ENCODE peak calls at places on chromosomes 4 and X, in four cellular contexts. A is mesendoderm, W is pancreas, U is lung. M is an unnamed sample.

GRCh38 chrX:51922561-51922960 is 29.1 kb downstream of the MAGED1 start:
- DNase-seq in U (no peak), W (no peak), A (peak; percentile 86), M (no peak)

GRCh38 chrX:72255445-72255844 is 16.6 kb upstream of the ERCC6L start:
- DNase-seq in U (peak; percentile 41), A (no peak), W (peak; percentile 80), M (no peak)

GRCh38 chr4:140071043-140071442 is 82.9 kb downstream of the MAML3 start:
- DNase-seq in W (no peak), A (no peak), U (no peak), M (no peak)

GRCh38 chrX:118181030-118181429 is 64.4 kb upstream of the KLHL13 start:
- DNase-seq in W (no peak), U (no peak), A (no peak), M (no peak)

GRCh38 chrX:150731795-150732194 is 38.6 kb downstream of the MTMR1 start:
- DNase-seq in U (no peak), W (no peak), A (no peak), M (no peak)

GRCh38 chrX:30589146-30589888 is 11.8 kb upstream of the TASL start:
- DNase-seq in A (no peak), U (no peak), W (no peak), M (no peak)

GRCh38 chr4:138175337-138175794 is 66.8 kb downstream of the SLC7A11 start:
- DNase-seq in A (no peak), U (no peak), W (peak; percentile 27), M (no peak)

GRCh38 chrX:150219374-150220185 is 143.5 kb upstream of the MAMLD1 start:
- DNase-seq in A (peak; percentile 11), W (no peak), U (no peak), M (no peak)

GRCh38 chr4:150261571-150261970 is 183.3 kb downstream of the DCLK2 start:
- DNase-seq in W (no peak), A (no peak), U (no peak), M (no peak)

GRCh38 chr4:61468091-61468720 is 268.1 kb downstream of the ADGRL3 start:
- DNase-seq in W (no peak), U (no peak), A (no peak), M (no peak)

GRCh38 chr4:6201580-6202091 is 1.3 kb upstream of the JAKMIP1 start:
- DNase-seq in A (peak; percentile 78), W (no peak), U (no peak), M (peak; percentile 31)

GRCh38 chr4:157994863-157995262 is 178.0 kb downstream of the GASK1B start:
- DNase-seq in U (no peak), W (no peak), A (peak; percentile 12), M (no peak)

GRCh38 chrX:21374994-21375794 is 976 bp downstream of the CNKSR2 start:
- DNase-seq in U (no peak), W (peak; percentile 74), A (peak; percentile 1), M (no peak)

GRCh38 chr4:134028411-134028810 is 173.2 kb downstream of the PABPC4L start:
- DNase-seq in W (no peak), A (no peak), U (no peak), M (no peak)

GRCh38 chrX:117376460-117376859 is 740.1 kb downstream of the KLHL13 start:
- DNase-seq in A (no peak), W (no peak), U (no peak), M (no peak)

GRCh38 chr4:25881187-25881586 is 18.4 kb upstream of the SEL1L3 start:
- DNase-seq in U (no peak), W (no peak), A (no peak), M (no peak)

GRCh38 chr4:122823476-122823875 is 3.2 kb upstream of the FGF2 start:
- DNase-seq in W (no peak), U (no peak), A (no peak), M (no peak)

GRCh38 chr4:2259036-2259540 is 2.8 kb downstream of the MXD4 start:
- DNase-seq in W (peak; percentile 72), A (no peak), U (no peak), M (no peak)

GRCh38 chr4:163395055-163395454 is 51.4 kb downstream of the NPY5R start:
- DNase-seq in U (no peak), W (no peak), A (no peak), M (no peak)

GRCh38 chrX:17923546-17923945 is 62.4 kb upstream of the RAI2 start:
- DNase-seq in U (no peak), W (no peak), A (no peak), M (no peak)

GRCh38 chr4:60744767-60745166 is 455.4 kb upstream of the ADGRL3 start:
- DNase-seq in W (no peak), U (no peak), A (peak; percentile 48), M (no peak)

GRCh38 chr4:150387983-150388382 is 194.0 kb upstream of the MAB21L2 start:
- DNase-seq in W (no peak), A (no peak), U (no peak), M (no peak)

GRCh38 chrX:15926622-15927021 is 72.0 kb upstream of the AP1S2 start:
- DNase-seq in U (no peak), W (no peak), A (no peak), M (no peak)

GRCh38 chr4:85747871-85748491 is 273.0 kb downstream of the ARHGAP24 start:
- DNase-seq in W (no peak), A (peak; percentile 87), U (peak; percentile 36), M (no peak)

DNA sequence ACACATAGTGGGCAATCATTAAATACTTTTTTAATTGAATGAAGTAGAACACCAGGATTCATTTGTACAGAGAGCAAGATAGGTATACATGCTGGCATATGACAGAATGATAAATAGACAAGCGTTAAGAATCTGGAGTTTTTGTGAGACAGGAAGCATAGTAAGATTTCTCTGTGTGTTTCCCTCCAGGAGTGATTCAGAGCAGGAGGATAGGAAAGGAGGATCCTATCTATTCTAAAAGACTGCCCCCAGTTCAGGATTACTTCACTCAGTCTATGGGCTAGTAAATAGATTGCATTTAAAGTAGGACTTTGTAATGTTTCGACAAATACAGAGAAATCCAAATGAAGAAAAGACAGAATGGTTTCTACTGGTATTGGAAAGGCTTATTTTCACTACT is 423.7 kb downstream of the PDGFC start:
- DNase-seq in A (no peak), U (no peak), W (no peak), M (no peak)
- H3K27ac ChIP-seq in A (no peak overlapping the region), U (no peak overlapping the region), W (no peak overlapping the region), M (no peak overlapping the region)

GRCh38 chr4:37815591-37815990 is 10.9 kb upstream of the PGM2 start:
- DNase-seq in W (no peak), A (no peak), U (no peak), M (no peak)
- H3K27ac ChIP-seq in W (no peak overlapping the region), A (no peak overlapping the region), U (no peak overlapping the region), M (no peak overlapping the region)

DNA sequence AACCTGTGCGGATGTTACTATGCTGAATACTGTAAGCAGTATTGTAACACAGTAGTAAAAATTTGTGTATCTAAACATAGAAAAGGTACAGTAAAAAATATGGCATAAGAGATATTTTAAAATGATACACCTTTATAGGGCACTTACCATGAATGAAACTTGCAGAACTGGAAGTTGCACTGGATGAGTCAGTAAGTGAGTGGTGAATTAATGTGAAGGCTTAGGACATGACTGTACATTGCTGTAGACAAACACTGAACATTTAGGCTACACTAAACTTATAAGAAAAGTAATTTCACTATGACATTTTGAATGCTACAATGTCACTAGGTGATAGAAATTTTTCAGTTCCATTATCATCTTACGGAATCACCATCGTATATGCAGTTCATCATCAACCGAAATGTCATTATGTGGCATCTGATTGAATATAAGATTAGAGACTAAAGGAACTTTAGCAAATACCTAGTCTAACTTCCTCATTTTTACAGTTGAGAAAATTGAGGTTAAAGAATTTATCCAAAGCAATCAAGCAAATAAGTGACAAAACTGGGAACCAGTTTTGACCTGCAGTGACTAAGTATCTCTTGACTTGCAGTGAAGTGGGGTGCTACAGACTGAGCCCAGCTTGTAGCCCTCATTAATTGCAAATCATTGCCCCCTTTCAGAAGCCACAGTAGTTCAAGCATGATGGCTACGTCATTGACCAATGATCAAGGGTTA is 55.3 kb downstream of the EGF start:
- DNase-seq in A (no peak), W (no peak), U (no peak), M (no peak)
- H3K27ac ChIP-seq in A (no peak overlapping the region), W (no peak overlapping the region), U (no peak overlapping the region), M (no peak overlapping the region)

GRCh38 chr4:23887989-23888388 is 1.9 kb downstream of the PPARGC1A start:
- DNase-seq in A (no peak), U (no peak), W (no peak), M (no peak)
- H3K27ac ChIP-seq in A (no peak overlapping the region), U (no peak overlapping the region), W (no peak overlapping the region), M (no peak overlapping the region)

M was measured in CD8-positive, alpha-beta memory T cell.